ENCODE peak calls at places on chromosomes 12 and 14, in four cellular contexts. I, H, E and D are unnamed samples.

GRCh38 chr14:54085841-54086240 is 129.2 kb upstream of the BMP4 start:
- DNase-seq in I (no peak), H (no peak), E (no peak), D (no peak)

GRCh38 chr14:64880382-64881121 is 845 bp upstream of the SPTB start:
- DNase-seq in I (peak), H (no peak), E (no peak), D (no peak)

GRCh38 chr12:26106347-26106746 is 18.5 kb downstream of the BHLHE41 start:
- DNase-seq in I (no peak), H (no peak), E (no peak), D (no peak)

GRCh38 chr14:22304324-22304723 is 284.7 kb downstream of the DAD1 start:
- DNase-seq in I (no peak), H (no peak), E (peak), D (no peak)

GRCh38 chr12:132216354-132216987 is 72.2 kb downstream of the NOC4L start:
- DNase-seq in I (no peak), H (no peak), E (no peak), D (no peak)

GRCh38 chr12:46154221-46154975 is 114.4 kb downstream of the SLC38A1 start:
- DNase-seq in I (no peak), H (no peak), E (no peak), D (no peak)

GRCh38 chr14:65045011-65045410 is 57.3 kb downstream of the MAX start:
- DNase-seq in I (peak), H (no peak), E (no peak), D (no peak)

GRCh38 chr14:68785817-68786490 is 6.9 kb downstream of the ZFP36L1 start:
- DNase-seq in I (peak), H (no peak), E (no peak), D (no peak)

GRCh38 chr14:21978184-21978998 is 304.8 kb upstream of the OR4E1 start:
- DNase-seq in I (peak), H (no peak), E (peak), D (peak)

GRCh38 chr12:16610006-16610520 is 4.1 kb upstream of the LMO3 start:
- DNase-seq in I (no peak), H (no peak), E (no peak), D (no peak)

GRCh38 chr14:93023039-93023438 is 92.7 kb downstream of the ITPK1 start:
- DNase-seq in I (no peak), H (no peak), E (peak), D (no peak)

GRCh38 chr14:26281280-26281998 is 316.4 kb downstream of the NOVA1 start:
- DNase-seq in I (no peak), H (no peak), E (no peak), D (peak)

GRCh38 chr12:88067301-88067700 is 38.1 kb upstream of the C12orf50 start:
- DNase-seq in I (no peak), H (no peak), E (no peak), D (no peak)

GRCh38 chr12:132488127-132489077 is 1.5 kb upstream of the FBRSL1 start:
- DNase-seq in I (peak), H (peak), E (peak), D (peak)

GRCh38 chr14:101739446-101740141 is 21.9 kb upstream of the PPP2R5C start:
- DNase-seq in I (peak), H (no peak), E (no peak), D (no peak)

GRCh38 chr12:123033392-123034021 is 53.0 kb downstream of the ARL6IP4 start:
- DNase-seq in I (no peak), H (no peak), E (no peak), D (no peak)

GRCh38 chr14:68793734-68794129 is 865 bp upstream of the ZFP36L1 start:
- DNase-seq in I (no peak), H (no peak), E (peak), D (no peak)

GRCh38 chr14:90940318-90940962 is 120.0 kb downstream of the RPS6KA5 start:
- DNase-seq in I (no peak), H (no peak), E (no peak), D (no peak)